ENCODE peak calls at places on chromosomes 12 and 14, in five cellular contexts. One of them, this sample, is unnamed.

GRCh38 chr14:57486767-57487379 is 6.8 kb downstream of the CCDC198 start:
- DNase-seq in CD4-positive, CD25-positive, alpha-beta regulatory T cell: no peak
- DNase-seq in NCI-H460: peak; percentile 48
- DNase-seq in A549: peak; percentile 54
- DNase-seq in endothelial cell of umbilical vein: peak; percentile 30
- DNase-seq in this sample: no peak

GRCh38 chr12:32102234-32102633 is 4.4 kb upstream of the BICD1 start:
- DNase-seq in CD4-positive, CD25-positive, alpha-beta regulatory T cell: no peak
- DNase-seq in NCI-H460: no peak
- DNase-seq in A549: no peak
- DNase-seq in endothelial cell of umbilical vein: no peak
- DNase-seq in this sample: no peak

GRCh38 chr12:56679834-56680575 is 8.1 kb downstream of the PTGES3 start:
- DNase-seq in CD4-positive, CD25-positive, alpha-beta regulatory T cell: no peak
- DNase-seq in NCI-H460: no peak
- DNase-seq in A549: no peak
- DNase-seq in endothelial cell of umbilical vein: no peak
- DNase-seq in this sample: no peak

GRCh38 chr12:12979151-12979550 is 20.9 kb downstream of the HEBP1 start:
- DNase-seq in CD4-positive, CD25-positive, alpha-beta regulatory T cell: no peak
- DNase-seq in NCI-H460: no peak
- DNase-seq in A549: no peak
- DNase-seq in endothelial cell of umbilical vein: peak; percentile 16
- DNase-seq in this sample: no peak

GRCh38 chr12:47746523-47746922 is 12.2 kb downstream of the RAPGEF3 start:
- DNase-seq in CD4-positive, CD25-positive, alpha-beta regulatory T cell: no peak
- DNase-seq in NCI-H460: no peak
- DNase-seq in A549: no peak
- DNase-seq in endothelial cell of umbilical vein: no peak
- DNase-seq in this sample: no peak

GRCh38 chr12:93223440-93224426 is 154.0 kb upstream of the NUDT4 start:
- DNase-seq in CD4-positive, CD25-positive, alpha-beta regulatory T cell: no peak
- DNase-seq in NCI-H460: no peak
- DNase-seq in A549: no peak
- DNase-seq in endothelial cell of umbilical vein: peak; percentile 59
- DNase-seq in this sample: peak; percentile 56

GRCh38 chr12:96064966-96065365 is 29.6 kb upstream of the LTA4H start:
- DNase-seq in CD4-positive, CD25-positive, alpha-beta regulatory T cell: no peak
- DNase-seq in NCI-H460: no peak
- DNase-seq in A549: no peak
- DNase-seq in endothelial cell of umbilical vein: no peak
- DNase-seq in this sample: no peak

GRCh38 chr12:68971404-68971803 is 38.4 kb upstream of the CPM start:
- DNase-seq in CD4-positive, CD25-positive, alpha-beta regulatory T cell: no peak
- DNase-seq in NCI-H460: no peak
- DNase-seq in A549: peak; percentile 19
- DNase-seq in endothelial cell of umbilical vein: no peak
- DNase-seq in this sample: no peak

GRCh38 chr12:105369014-105369413 is 38.5 kb downstream of the C12orf75 start:
- DNase-seq in CD4-positive, CD25-positive, alpha-beta regulatory T cell: no peak
- DNase-seq in NCI-H460: peak; percentile 62
- DNase-seq in A549: no peak
- DNase-seq in endothelial cell of umbilical vein: no peak
- DNase-seq in this sample: no peak

GRCh38 chr14:99576304-99576703 is 27.7 kb downstream of the CCDC85C start:
- DNase-seq in CD4-positive, CD25-positive, alpha-beta regulatory T cell: no peak
- DNase-seq in NCI-H460: no peak
- DNase-seq in A549: peak; percentile 42
- DNase-seq in endothelial cell of umbilical vein: no peak
- DNase-seq in this sample: no peak

GRCh38 chr12:123512838-123513665 is 20.5 kb downstream of the RILPL1 start:
- DNase-seq in CD4-positive, CD25-positive, alpha-beta regulatory T cell: no peak
- DNase-seq in NCI-H460: no peak
- DNase-seq in A549: no peak
- DNase-seq in endothelial cell of umbilical vein: no peak
- DNase-seq in this sample: no peak

GRCh38 chr12:64229796-64230195 is 7.7 kb upstream of the KICS2 start:
- DNase-seq in CD4-positive, CD25-positive, alpha-beta regulatory T cell: no peak
- DNase-seq in NCI-H460: no peak
- DNase-seq in A549: no peak
- DNase-seq in endothelial cell of umbilical vein: no peak
- DNase-seq in this sample: no peak

GRCh38 chr12:121719926-121720414 is 7.4 kb downstream of the TMEM120B start:
- DNase-seq in CD4-positive, CD25-positive, alpha-beta regulatory T cell: no peak
- DNase-seq in NCI-H460: no peak
- DNase-seq in A549: peak; percentile 66
- DNase-seq in endothelial cell of umbilical vein: peak; percentile 19
- DNase-seq in this sample: no peak

GRCh38 chr12:50230217-50230616 is 53.1 kb downstream of the LIMA1 start:
- DNase-seq in CD4-positive, CD25-positive, alpha-beta regulatory T cell: no peak
- DNase-seq in NCI-H460: no peak
- DNase-seq in A549: no peak
- DNase-seq in endothelial cell of umbilical vein: no peak
- DNase-seq in this sample: no peak

GRCh38 chr14:104800600-104801283 is at the start of gene ZBTB42:
- DNase-seq in CD4-positive, CD25-positive, alpha-beta regulatory T cell: peak; percentile 68
- DNase-seq in NCI-H460: peak; percentile 34
- DNase-seq in A549: no peak
- DNase-seq in endothelial cell of umbilical vein: peak; percentile 42
- DNase-seq in this sample: peak; percentile 92

GRCh38 chr12:29743801-29744200 is 39.9 kb downstream of the TMTC1 start:
- DNase-seq in CD4-positive, CD25-positive, alpha-beta regulatory T cell: no peak
- DNase-seq in NCI-H460: peak; percentile 29
- DNase-seq in A549: no peak
- DNase-seq in endothelial cell of umbilical vein: peak; percentile 39
- DNase-seq in this sample: no peak

GRCh38 chr12:53218551-53219114 is 11.6 kb upstream of the ITGB7 start:
- DNase-seq in CD4-positive, CD25-positive, alpha-beta regulatory T cell: no peak
- DNase-seq in NCI-H460: no peak
- DNase-seq in A549: no peak
- DNase-seq in endothelial cell of umbilical vein: no peak
- DNase-seq in this sample: peak; percentile 51

GRCh38 chr12:131290255-131290959 is 336.7 kb downstream of the ADGRD1 start:
- DNase-seq in CD4-positive, CD25-positive, alpha-beta regulatory T cell: no peak
- DNase-seq in NCI-H460: no peak
- DNase-seq in A549: no peak
- DNase-seq in endothelial cell of umbilical vein: no peak
- DNase-seq in this sample: no peak

GRCh38 chr14:70416322-70416716 is 571 bp downstream of the SYNJ2BP start:
- DNase-seq in CD4-positive, CD25-positive, alpha-beta regulatory T cell: no peak
- DNase-seq in NCI-H460: no peak
- DNase-seq in A549: peak; percentile 3
- DNase-seq in endothelial cell of umbilical vein: no peak
- DNase-seq in this sample: no peak

GRCh38 chr12:6952860-6953416 is 1.8 kb downstream of the PTPN6 start:
- DNase-seq in CD4-positive, CD25-positive, alpha-beta regulatory T cell: no peak
- DNase-seq in NCI-H460: no peak
- DNase-seq in A549: no peak
- DNase-seq in endothelial cell of umbilical vein: no peak
- DNase-seq in this sample: no peak

GRCh38 chr12:40033260-40033649 is 72.6 kb downstream of the SLC2A13 start:
- DNase-seq in CD4-positive, CD25-positive, alpha-beta regulatory T cell: no peak
- DNase-seq in NCI-H460: no peak
- DNase-seq in A549: no peak
- DNase-seq in endothelial cell of umbilical vein: no peak
- DNase-seq in this sample: peak; percentile 43

This sample was measured in colonic mucosa.